ENCODE peak calls at places on chromosomes 13 and 19, in five cellular contexts. O is hypothalamus, K is NCI-H1694 treated with DMSO at 0.1 percent for 48 hours, Y is aorta, X is cardiac fibroblast. M is an unnamed sample.

GRCh38 chr19:41997121-41997850 is 3.3 kb upstream of the ATP1A3 start:
- DNase-seq in O (no peak), K (peak; percentile 64), Y (no peak), X (peak; percentile 35), M (no peak)

GRCh38 chr13:46295531-46296464 is 84.1 kb downstream of the LRRC63 start:
- DNase-seq in O (no peak), K (no peak), Y (peak; percentile 59), X (peak; percentile 96), M (no peak)

GRCh38 chr13:59043016-59043415 is 1120.7 kb downstream of the DIAPH3 start:
- DNase-seq in O (no peak), K (no peak), Y (no peak), X (no peak), M (no peak)

GRCh38 chr19:51514866-51515481 is 13.4 kb upstream of the SIGLEC12 start:
- DNase-seq in O (no peak), K (peak; percentile 10), Y (no peak), X (peak; percentile 67), M (no peak)

GRCh38 chr19:28136796-28137195 is 1076.2 kb downstream of the UQCRFS1 start:
- DNase-seq in O (no peak), K (no peak), Y (no peak), X (no peak), M (no peak)

GRCh38 chr19:48308695-48309586 is 16.4 kb upstream of the EMP3 start:
- DNase-seq in O (no peak), K (peak; percentile 40), Y (no peak), X (peak; percentile 46), M (no peak)

GRCh38 chr19:18846862-18847515 is 15.2 kb downstream of the UPF1 start:
- DNase-seq in O (no peak), K (peak; percentile 63), Y (peak; percentile 89), X (peak; percentile 85), M (peak; percentile 80)

GRCh38 chr13:107866007-107866665 is 349.2 kb downstream of the LIG4 start:
- DNase-seq in O (peak; percentile 16), K (peak; percentile 54), Y (no peak), X (peak; percentile 29), M (no peak)

GRCh38 chr13:48741377-48741776 is 87.6 kb downstream of the CYSLTR2 start:
- DNase-seq in O (no peak), K (no peak), Y (no peak), X (peak; percentile 50), M (no peak)

GRCh38 chr19:37933965-37934364 is 27.0 kb downstream of the SIPA1L3 start:
- DNase-seq in O (no peak), K (peak; percentile 38), Y (no peak), X (peak; percentile 83), M (no peak)

GRCh38 chr19:45779231-45780145 is 2.8 kb downstream of the DMPK start:
- DNase-seq in O (no peak), K (peak; percentile 83), Y (peak; percentile 87), X (peak; percentile 51), M (peak; percentile 96)

GRCh38 chr19:47228168-47228936 is 2.6 kb downstream of the BBC3 start:
- DNase-seq in O (no peak), K (no peak), Y (peak; percentile 71), X (peak; percentile 23), M (peak; percentile 77)

GRCh38 chr19:36331353-36332228 is 47.4 kb downstream of the ZFP14 start:
- DNase-seq in O (peak; percentile 24), K (peak; percentile 37), Y (peak; percentile 82), X (peak; percentile 92), M (peak; percentile 94)

GRCh38 chr19:4454952-4455738 is 2.4 kb downstream of the UBXN6 start:
- DNase-seq in O (no peak), K (no peak), Y (no peak), X (peak; percentile 87), M (peak; percentile 77)

GRCh38 chr19:49590971-49591730 is at the start of gene PRR12:
- DNase-seq in O (peak; percentile 43), K (peak; percentile 41), Y (peak; percentile 78), X (peak; percentile 81), M (peak; percentile 71)

GRCh38 chr19:4970558-4971423 is 1.9 kb downstream of the KDM4B start:
- DNase-seq in O (no peak), K (no peak), Y (no peak), X (peak; percentile 27), M (no peak)

M was measured in ureter.